ENCODE peak calls at places on chromosomes 12 and 14, in ten cellular contexts. C is GM12891; D is neuronal stem cell; O is M059J; M is stimulated activated CD4-positive, alpha-beta T cell treated with anti-CD3 and anti-CD28 coated beads, Interleukin-1b, Interleukin-23, amount 100 ng/mL, for 24 hours; N is SK-N-DZ; L is AG04449; Q is T-helper 2 cell; X is NCI-H2081; F is lower lobe of right lung. Z is an unnamed sample.

GRCh38 chr14:23154876-23155587 is 28.4 kb downstream of the SLC7A8 start:
- DNase-seq in C (no peak), D (no peak), O (peak), M (no peak), N (no peak), L (peak), Q (no peak), X (no peak), F (peak), Z (no peak)

GRCh38 chr14:52885230-52885629 is 65.6 kb downstream of the FERMT2 start:
- DNase-seq in C (no peak), D (no peak), O (no peak), M (no peak), N (no peak), L (no peak), Q (no peak), X (no peak), F (no peak), Z (no peak)

GRCh38 chr12:1949771-1950470 is 31.5 kb upstream of the CACNA2D4 start:
- DNase-seq in C (no peak), D (no peak), O (no peak), M (no peak), N (no peak), L (no peak), Q (peak), X (no peak), F (no peak), Z (no peak)

GRCh38 chr12:117718559-117718958 is 250.2 kb downstream of the KSR2 start:
- DNase-seq in C (no peak), D (no peak), O (no peak), M (no peak), N (no peak), L (no peak), Q (no peak), X (no peak), F (no peak), Z (no peak)

GRCh38 chr12:123250471-123251383 is 17.5 kb downstream of the MTRFR start:
- DNase-seq in C (no peak), D (no peak), O (peak), M (no peak), N (no peak), L (no peak), Q (no peak), X (peak), F (peak), Z (no peak)

GRCh38 chr14:92886337-92886736 is 36.6 kb upstream of the CHGA start:
- DNase-seq in C (no peak), D (no peak), O (no peak), M (no peak), N (peak), L (no peak), Q (no peak), X (peak), F (no peak), Z (peak)

GRCh38 chr12:57128519-57129247 is 400 bp downstream of the LRP1 start:
- DNase-seq in C (no peak), D (no peak), O (no peak), M (no peak), N (peak), L (no peak), Q (no peak), X (no peak), F (no peak), Z (peak)

GRCh38 chr12:132558861-132559623 is 51.3 kb downstream of the LRCOL1 start:
- DNase-seq in C (no peak), D (no peak), O (no peak), M (no peak), N (no peak), L (no peak), Q (no peak), X (no peak), F (no peak), Z (no peak)

GRCh38 chr14:23182372-23183014 is 967 bp downstream of the SLC7A8 start:
- DNase-seq in C (no peak), D (no peak), O (peak), M (no peak), N (no peak), L (no peak), Q (peak), X (no peak), F (peak), Z (no peak)

GRCh38 chr14:77862154-77862783 is 62.4 kb downstream of the ADCK1 start:
- DNase-seq in C (peak), D (peak), O (peak), M (peak), N (peak), L (no peak), Q (peak), X (peak), F (peak), Z (peak)

GRCh38 chr14:68076451-68076850 is 256.9 kb downstream of the RAD51B start:
- DNase-seq in C (no peak), D (no peak), O (peak), M (no peak), N (no peak), L (no peak), Q (no peak), X (no peak), F (no peak), Z (no peak)

GRCh38 chr12:39490500-39491276 is 47.8 kb upstream of the KIF21A start:
- DNase-seq in C (no peak), D (no peak), O (peak), M (no peak), N (no peak), L (no peak), Q (no peak), X (no peak), F (no peak), Z (no peak)

GRCh38 chr14:73259837-73260236 is 22.5 kb downstream of the PAPLN start:
- DNase-seq in C (no peak), D (no peak), O (no peak), M (no peak), N (no peak), L (no peak), Q (no peak), X (no peak), F (no peak), Z (peak)

GRCh38 chr12:124327362-124328043 is 32.6 kb downstream of the RFLNA start:
- DNase-seq in C (no peak), D (no peak), O (no peak), M (no peak), N (no peak), L (no peak), Q (no peak), X (no peak), F (no peak), Z (no peak)

GRCh38 chr14:48672506-48672905 is 913.7 kb downstream of the RPS29 start:
- DNase-seq in C (no peak), D (no peak), O (no peak), M (no peak), N (no peak), L (no peak), Q (no peak), X (no peak), F (no peak), Z (no peak)

GRCh38 chr14:81221579-81222102 is 882 bp upstream of the GTF2A1 start:
- DNase-seq in C (no peak), D (no peak), O (peak), M (no peak), N (peak), L (no peak), Q (no peak), X (no peak), F (no peak), Z (no peak)

GRCh38 chr12:89708793-89709156 is at the start of gene ATP2B1:
- DNase-seq in C (peak), D (peak), O (peak), M (peak), N (peak), L (no peak), Q (peak), X (peak), F (peak), Z (peak)

Z was measured in SK-N-SH.